ENCODE peak calls at places on chromosomes 11 and 22, in six cellular contexts. T, X, W, A, E and L are unnamed samples.

GRCh38 chr11:6249822-6250555 is 9.6 kb upstream of the CCKBR start:
- DNase-seq in W (peak; percentile 89), X (no peak), T (peak; percentile 91), E (peak; percentile 93), A (peak; percentile 54), L (peak; percentile 82)

GRCh38 chr11:36389811-36390210 is 93.7 kb downstream of the PRR5L start:
- DNase-seq in W (no peak), A (no peak), T (no peak), E (no peak), X (no peak), L (no peak)

GRCh38 chr11:27277843-27278242 is 85.2 kb downstream of the CCDC34 start:
- DNase-seq in E (no peak), A (no peak), X (no peak), T (no peak), W (no peak), L (no peak)

GRCh38 chr22:31922593-31922992 is 21.7 kb upstream of the YWHAH start:
- DNase-seq in E (no peak), A (no peak), X (no peak), T (no peak), W (no peak), L (no peak)

GRCh38 chr11:124409906-124410305 is 11.1 kb upstream of the OR8B3 start:
- DNase-seq in T (no peak), A (no peak), X (no peak), E (no peak), W (no peak), L (no peak)

GRCh38 chr22:24953294-24954113 is 988 bp downstream of the KIAA1671 start:
- DNase-seq in E (peak; percentile 64), X (no peak), W (no peak), A (peak; percentile 31), T (peak; percentile 81), L (peak; percentile 53)

GRCh38 chr11:27933992-27934829 is 173.7 kb downstream of the KIF18A start:
- DNase-seq in W (no peak), T (no peak), X (no peak), A (no peak), E (no peak), L (no peak)

GRCh38 chr11:12121011-12121410 is 10.6 kb downstream of the MICAL2 start:
- DNase-seq in W (no peak), X (no peak), E (no peak), T (no peak), A (no peak), L (no peak)

GRCh38 chr11:660681-661444 is 23.8 kb downstream of the DRD4 start:
- DNase-seq in E (no peak), W (no peak), A (no peak), T (no peak), X (no peak), L (no peak)

GRCh38 chr11:102144357-102145342 is 34.4 kb downstream of the YAP1 start:
- DNase-seq in E (peak; percentile 57), A (no peak), T (peak; percentile 68), X (no peak), W (peak; percentile 73), L (no peak)

GRCh38 chr11:80727315-80727714 is 1286.5 kb upstream of the TENM4 start:
- DNase-seq in X (no peak), A (no peak), E (no peak), W (no peak), T (peak; percentile 25), L (no peak)

GRCh38 chr11:32391965-32392553 is 43.3 kb downstream of the WT1 start:
- DNase-seq in A (no peak), X (no peak), W (no peak), E (no peak), T (no peak), L (no peak)

GRCh38 chr11:120065176-120065575 is 72.7 kb downstream of the TRIM29 start:
- DNase-seq in X (no peak), A (no peak), W (no peak), T (no peak), E (no peak), L (no peak)

DNA sequence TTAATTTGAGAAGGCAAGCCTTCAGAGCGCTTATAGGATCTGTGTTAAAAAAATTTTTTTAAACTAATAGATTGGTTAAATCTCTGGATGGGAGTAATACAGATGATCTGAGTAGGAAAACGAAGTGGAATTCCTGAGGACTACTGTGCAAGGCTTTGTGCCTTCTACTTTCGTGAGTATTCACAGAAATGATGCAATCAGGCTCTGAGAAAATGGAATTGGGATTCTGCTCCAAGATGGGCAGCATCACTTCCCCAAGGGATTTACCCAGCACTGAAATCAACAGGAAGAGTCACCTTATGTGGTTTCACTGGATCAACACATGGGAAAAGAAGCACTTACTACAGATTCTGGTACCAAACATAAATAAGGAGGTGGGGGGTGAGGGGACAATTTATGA is 12.5 kb downstream of the KMT5B start:
- DNase-seq in E (no peak), X (no peak), A (no peak), W (peak; percentile 88), T (no peak), L (no peak)
- H3K4me1 ChIP-seq in E (peaks cover 28% of the 10 kb centered on the region), X (peaks cover 20% of the 10 kb centered on the region), A (peaks cover 6% of the 10 kb centered on the region), W (peaks cover 15% of the 10 kb centered on the region), T (peaks cover 15% of the 10 kb centered on the region), L (peaks cover 80% of the 10 kb centered on the region)

GRCh38 chr11:128595775-128596174 is 8.4 kb upstream of the ETS1 start:
- DNase-seq in X (no peak), A (no peak), E (no peak), W (no peak), T (no peak), L (no peak)
- H3K27me3 ChIP-seq in X (no peaks in the 10 kb centered on the region), A (no peaks in the 10 kb centered on the region), E (peaks cover 12% of the 10 kb centered on the region), W (peaks cover 13% of the 10 kb centered on the region), T (no peaks in the 10 kb centered on the region), L (no peaks in the 10 kb centered on the region)

DNA sequence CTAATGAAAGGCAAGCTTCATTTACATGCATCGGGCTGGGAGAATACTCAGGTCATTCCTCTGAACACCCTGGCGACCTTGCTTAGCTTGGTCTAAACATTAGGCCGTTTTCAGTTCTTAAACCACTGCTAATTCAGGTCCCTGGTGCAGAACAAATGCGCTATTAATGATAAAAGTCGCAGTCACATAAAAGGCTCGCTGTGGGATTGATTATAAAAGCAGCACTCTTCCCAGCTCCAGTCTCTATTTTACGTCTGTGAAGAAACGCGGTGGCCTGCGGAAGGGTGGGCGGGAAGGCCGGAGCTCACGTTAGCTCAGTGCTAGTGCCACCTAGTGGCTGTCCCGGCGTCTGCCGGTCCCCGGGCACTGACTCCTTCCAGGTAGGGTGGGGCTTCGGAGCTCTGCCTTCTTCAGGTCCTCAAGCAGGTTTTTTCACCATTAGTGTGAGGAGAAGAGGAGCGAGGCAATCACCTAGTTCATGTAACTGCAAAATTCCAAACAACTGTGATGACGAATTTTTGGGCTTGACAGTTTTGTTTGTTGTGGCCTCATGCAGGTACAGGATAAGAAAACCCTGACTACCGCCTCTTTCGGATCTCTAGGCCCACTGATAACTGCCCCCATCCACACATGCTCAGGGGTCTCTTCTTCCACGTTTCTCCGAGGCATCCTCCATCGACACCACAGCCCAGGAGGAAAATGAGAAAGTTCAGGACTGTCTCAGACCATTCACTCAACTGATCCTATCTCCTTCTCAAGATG is 66.5 kb upstream of the CLMP start:
- DNase-seq in W (peak; percentile 91), E (peak; percentile 84), X (peak; percentile 16), T (peak; percentile 95), A (peak; percentile 89), L (peak; percentile 87)
- H3K4me1 ChIP-seq in W (peaks cover 13% of the 10 kb centered on the region), E (peaks cover 3% of the 10 kb centered on the region), X (peaks cover 4% of the 10 kb centered on the region), T (no peaks in the 10 kb centered on the region), A (no peaks in the 10 kb centered on the region), L (no peaks in the 10 kb centered on the region)

DNA sequence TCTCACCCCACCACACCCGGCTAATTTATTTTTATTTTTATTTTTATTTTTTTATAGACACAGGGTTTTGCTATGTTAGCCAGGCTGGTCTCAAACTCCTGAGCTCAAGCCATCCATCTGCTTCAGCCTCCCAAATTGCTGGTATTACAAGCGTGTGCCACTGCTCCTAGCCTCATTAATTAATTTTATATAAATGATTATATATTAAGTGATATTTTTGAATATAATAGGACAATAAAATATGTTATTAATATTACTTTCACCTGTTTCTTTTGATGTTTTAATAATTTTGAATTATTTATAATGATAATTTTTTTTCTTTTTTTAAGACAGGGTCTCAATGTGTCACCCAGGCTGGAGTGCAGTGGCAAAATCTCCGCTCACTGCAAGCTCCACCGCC is 2.2 kb upstream of the SEC14L4 start:
- DNase-seq in A (no peak), W (no peak), X (no peak), T (no peak), E (no peak), L (no peak)
- H3K27me3 ChIP-seq in A (no peaks in the 10 kb centered on the region), W (peaks cover 21% of the 10 kb centered on the region), X (peaks cover 5% of the 10 kb centered on the region), T (no peaks in the 10 kb centered on the region), E (peaks cover 53% of the 10 kb centered on the region), L (peaks cover 11% of the 10 kb centered on the region)

DNA sequence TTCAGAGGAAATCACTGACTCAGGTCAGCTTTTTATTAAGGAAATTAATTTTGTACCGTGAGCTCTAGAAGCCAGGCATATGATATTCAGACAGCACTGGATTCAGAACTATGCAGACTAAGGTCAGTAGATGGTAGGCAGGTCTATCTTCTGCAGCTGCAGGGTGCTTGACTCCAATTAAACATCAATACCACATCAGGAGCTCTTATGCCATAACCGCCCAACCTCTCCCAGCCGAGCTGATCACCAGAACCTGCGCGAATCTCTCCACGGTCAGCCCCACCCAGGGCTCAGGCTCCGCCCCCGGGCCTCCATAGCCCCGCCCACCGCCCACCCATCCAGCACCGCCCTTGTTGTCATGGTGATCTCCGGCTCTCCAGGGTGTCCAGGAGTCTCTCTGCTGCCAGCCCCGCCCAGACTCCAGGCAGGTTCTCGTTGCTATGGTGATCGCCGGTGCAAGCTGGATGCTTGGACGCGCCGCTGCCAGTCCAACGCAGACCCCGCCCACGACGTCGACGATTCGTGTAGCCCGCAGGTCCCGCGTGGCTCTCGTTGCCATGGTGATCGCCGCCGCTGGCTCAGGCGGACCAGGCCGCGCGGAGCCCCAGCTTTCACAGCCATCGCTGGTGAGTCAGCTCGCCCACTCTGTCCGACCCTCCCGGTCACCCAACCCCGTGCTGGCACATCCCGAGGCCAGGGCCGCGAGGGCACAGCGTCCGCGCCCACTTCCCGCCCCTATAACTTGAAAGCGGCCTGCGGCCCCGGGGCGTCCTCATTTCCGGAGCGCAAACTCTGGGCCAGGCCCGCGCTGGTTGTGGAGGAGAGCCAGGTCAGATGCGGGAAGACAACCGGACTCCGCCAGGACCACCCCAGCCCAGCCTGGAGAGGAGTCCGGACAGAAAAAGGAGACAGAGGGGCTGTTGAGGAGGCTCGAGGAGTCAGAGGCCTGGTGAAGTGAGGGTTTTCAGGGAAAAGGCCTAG is at the start of gene RAB36:
- DNase-seq in E (peak; percentile 96), W (peak; percentile 99), X (peak; percentile 87), T (peak; percentile 99), A (peak; percentile 100), L (peak; percentile 97)
- H3K4me1 ChIP-seq in E (peaks cover 36% of the 10 kb centered on the region), W (peaks cover 19% of the 10 kb centered on the region), X (peaks cover 55% of the 10 kb centered on the region), T (no peaks in the 10 kb centered on the region), A (peaks cover 4% of the 10 kb centered on the region), L (no peaks in the 10 kb centered on the region)

GRCh38 chr11:64643927-64644326 is 52.9 kb downstream of the SLC22A12 start:
- DNase-seq in T (no peak), A (no peak), W (no peak), E (no peak), X (no peak), L (no peak)
- H3K27me3 ChIP-seq in T (no peaks in the 10 kb centered on the region), A (peaks cover 25% of the 10 kb centered on the region), W (peaks cover 57% of the 10 kb centered on the region), E (peaks cover 95% of the 10 kb centered on the region), X (peaks cover 29% of the 10 kb centered on the region), L (peaks cover 30% of the 10 kb centered on the region)

DNA sequence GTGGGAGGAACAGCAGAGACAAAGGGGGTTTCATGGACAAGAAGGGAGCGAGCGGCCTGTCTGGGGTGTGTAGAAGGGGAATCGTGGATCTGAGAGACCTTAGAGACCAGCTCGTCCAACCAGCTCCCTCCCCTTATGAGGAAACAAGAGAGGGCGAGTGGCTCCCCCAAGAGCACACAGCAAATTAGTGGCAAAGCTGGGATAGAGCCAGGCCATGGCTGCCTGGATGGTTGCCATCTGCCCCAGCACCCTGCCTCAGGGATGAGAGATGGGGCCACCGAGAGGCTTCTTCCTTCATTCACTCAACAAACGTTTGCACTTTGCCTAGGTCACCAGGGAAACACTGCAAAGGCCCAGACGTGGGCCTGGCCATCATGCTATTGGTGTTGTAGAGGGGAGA is 4.1 kb downstream of the MAPK8IP1 start:
- DNase-seq in A (no peak), T (no peak), E (no peak), W (no peak), X (no peak), L (no peak)
- H3K4me1 ChIP-seq in A (peaks cover 3% of the 10 kb centered on the region), T (peaks cover 2% of the 10 kb centered on the region), E (peaks cover 4% of the 10 kb centered on the region), W (peaks cover 9% of the 10 kb centered on the region), X (peaks cover 5% of the 10 kb centered on the region), L (peaks cover 9% of the 10 kb centered on the region)